ENCODE peak calls at places on chromosome 10, in four cellular contexts. P is SK-N-SH, U is HepG2, M is K562. T is an unnamed sample.

GRCh38 chr10:112954974-112955735 is 5.1 kb downstream of the TCF7L2 start:
- DNase-seq in M (no peak), P (no peak), U (no peak), T (no peak)

GRCh38 chr10:9254353-9254752 is 1199.9 kb downstream of the GATA3 start:
- DNase-seq in U (no peak), M (no peak), P (no peak), T (no peak)

GRCh38 chr10:90162464-90162863 is 461.1 kb downstream of the KIF20B start:
- DNase-seq in P (no peak), M (no peak), U (no peak), T (no peak)

GRCh38 chr10:70139997-70140250 is 6.6 kb downstream of the TYSND1 start:
- DNase-seq in P (no peak), U (no peak), M (no peak), T (no peak)

GRCh38 chr10:36888925-36889573 is 236.3 kb upstream of the ANKRD30A start:
- DNase-seq in M (peak; percentile 65), P (peak; percentile 36), U (peak; percentile 89), T (peak; percentile 70)

GRCh38 chr10:114541081-114541833 is 116.8 kb downstream of the ABLIM1 start:
- DNase-seq in U (no peak), P (no peak), M (no peak), T (no peak)

GRCh38 chr10:78664929-78665525 is 403.7 kb upstream of the ZMIZ1 start:
- DNase-seq in P (no peak), U (no peak), M (peak; percentile 52), T (no peak)

GRCh38 chr10:651700-652099 is 37.8 kb downstream of the DIP2C start:
- DNase-seq in M (no peak), P (no peak), U (no peak), T (no peak)

GRCh38 chr10:71398991-71399375 is 2.3 kb downstream of the CDH23 start:
- DNase-seq in U (no peak), P (no peak), M (no peak), T (no peak)
- TF ChIP-seq FOXJ3 in U (no peak), P (no peak), M (no peak), T (no peak)

GRCh38 chr10:64658528-64658927 is 1137.3 kb downstream of the REEP3 start:
- DNase-seq in M (no peak), U (no peak), P (no peak), T (no peak)

GRCh38 chr10:64659311-64659710 is 1138.1 kb downstream of the REEP3 start:
- DNase-seq in U (no peak), M (no peak), P (no peak), T (no peak)
- TF ChIP-seq FOXJ3 in U (no peak), M (no peak), P (no peak), T (no peak)

GRCh38 chr10:109998513-109998912 is 9.3 kb upstream of the ADD3 start:
- DNase-seq in M (peak; percentile 42), P (no peak), U (no peak), T (no peak)
- TF ChIP-seq FOXJ3 in M (no peak), P (no peak), U (no peak), T (no peak)

GRCh38 chr10:3097160-3097559 is 29.8 kb downstream of the PFKP start:
- DNase-seq in U (no peak), M (no peak), P (no peak), T (no peak)

GRCh38 chr10:3096149-3096548 is 28.8 kb downstream of the PFKP start:
- DNase-seq in U (no peak), M (no peak), P (no peak), T (no peak)

GRCh38 chr10:3095373-3096139 is 28.2 kb downstream of the PFKP start:
- DNase-seq in P (no peak), U (peak; percentile 89), M (peak; percentile 92), T (no peak)

GRCh38 chr10:3093996-3094395 is 26.6 kb downstream of the PFKP start:
- DNase-seq in U (no peak), P (no peak), M (no peak), T (no peak)

DNA sequence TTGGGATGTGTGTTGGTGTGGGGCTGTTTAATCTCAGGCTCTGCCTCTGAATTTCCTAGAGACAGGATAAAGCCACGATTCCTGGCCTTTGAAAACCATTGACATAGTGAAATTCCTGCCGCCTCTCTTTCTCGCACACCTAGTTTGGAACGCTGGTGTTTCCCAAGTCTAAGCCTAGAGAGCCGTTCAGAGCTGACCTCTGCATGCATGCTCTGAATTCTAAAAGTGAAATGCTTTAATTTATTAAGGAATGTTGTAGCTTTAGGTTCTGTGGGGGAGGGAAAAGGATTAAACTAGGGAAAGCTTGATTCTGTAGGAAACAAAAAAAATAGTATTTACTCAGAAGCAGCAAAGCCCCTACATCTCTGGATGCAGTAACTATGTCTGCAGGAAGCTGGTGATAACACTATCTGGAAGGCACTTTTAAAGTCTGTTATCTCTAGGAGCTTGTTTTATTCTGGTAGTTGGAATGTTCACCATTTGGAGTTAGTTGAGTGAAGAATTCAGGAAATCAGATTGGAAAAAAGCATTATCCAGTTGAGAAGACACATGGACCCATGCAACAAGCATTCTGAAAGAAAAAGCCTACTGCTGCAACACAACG is 27.3 kb downstream of the PFKP start:
- DNase-seq in M (peak; percentile 47), P (no peak), U (peak; percentile 16), T (no peak)
- TF ChIP-seq FOXJ3 in M (no peak), P (no peak), U (no peak), T (no peak)

GRCh38 chr10:73875139-73875475 is 752 bp upstream of the CAMK2G start:
- DNase-seq in M (no peak), U (no peak), P (no peak), T (no peak)

GRCh38 chr10:73877533-73878160 is 3.3 kb upstream of the CAMK2G start:
- DNase-seq in P (no peak), U (no peak), M (no peak), T (no peak)

GRCh38 chr10:73876971-73877370 is 2.6 kb upstream of the CAMK2G start:
- DNase-seq in P (no peak), M (no peak), U (no peak), T (no peak)

GRCh38 chr10:73876566-73876965 is 2.2 kb upstream of the CAMK2G start:
- DNase-seq in P (no peak), M (no peak), U (no peak), T (no peak)

GRCh38 chr10:73876157-73876556 is 1.8 kb upstream of the CAMK2G start:
- DNase-seq in U (no peak), P (no peak), M (no peak), T (no peak)
- TF ChIP-seq FOXJ3 in U (no peak), P (no peak), M (no peak), T (no peak)

DNA sequence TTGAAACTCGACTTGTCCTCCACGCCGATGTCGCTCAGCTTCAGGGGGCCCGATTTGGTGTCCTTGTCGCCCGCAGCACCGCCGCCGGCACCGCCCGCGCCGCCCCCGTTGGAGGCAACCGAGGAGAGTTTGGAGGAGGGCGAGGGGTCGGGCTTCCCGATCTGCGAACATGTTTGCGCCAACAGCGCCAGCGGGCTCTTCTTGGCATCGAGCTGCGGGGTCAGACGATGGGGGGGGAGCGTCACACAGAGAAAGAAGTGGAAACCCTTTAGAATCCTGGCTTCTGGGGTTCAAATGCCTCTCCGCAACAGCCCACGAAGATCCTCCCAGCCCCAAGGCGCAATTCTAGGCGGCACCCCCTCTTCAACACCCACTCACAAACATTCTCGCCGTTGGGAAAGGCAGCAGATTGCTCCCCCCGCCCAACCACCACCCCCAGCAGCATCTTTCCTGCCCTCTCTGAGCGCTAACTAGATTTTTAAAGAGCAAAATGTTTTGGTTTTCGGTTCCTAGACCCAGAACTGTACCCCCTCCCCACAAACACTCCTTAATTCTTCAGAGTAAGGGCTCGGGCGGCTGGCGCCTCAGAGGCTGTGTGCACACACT is 1.3 kb downstream of the ZNF503 start:
- DNase-seq in M (no peak), U (no peak), P (peak; percentile 74), T (no peak)
- TF ChIP-seq FOXJ3 in M (no peak), U (no peak), P (no peak), T (no peak)

T was measured in WTC11.